ENCODE peak calls at places on chromosomes 3 and 15, in four cellular contexts. One of them, this sample, is unnamed.

GRCh38 chr3:51221959-51222358 is 163.1 kb upstream of the MANF start:
- DNase-seq in A549: no peak
- DNase-seq in hepatocyte: no peak
- DNase-seq in A673: no peak
- DNase-seq in this sample: no peak

GRCh38 chr3:74091204-74091603 is 466.5 kb upstream of the PDZRN3 start:
- DNase-seq in A549: no peak
- DNase-seq in hepatocyte: no peak
- DNase-seq in A673: no peak
- DNase-seq in this sample: no peak

GRCh38 chr15:62958528-62958927 is 84.0 kb upstream of the TPM1 start:
- DNase-seq in A549: no peak
- DNase-seq in hepatocyte: no peak
- DNase-seq in A673: no peak
- DNase-seq in this sample: no peak

GRCh38 chr15:79433610-79434009 is 1.5 kb downstream of the MINAR1 start:
- DNase-seq in A549: peak; percentile 29
- DNase-seq in hepatocyte: no peak
- DNase-seq in A673: no peak
- DNase-seq in this sample: no peak

GRCh38 chr3:185866555-185866954 is 41.7 kb upstream of the IGF2BP2 start:
- DNase-seq in A549: no peak
- DNase-seq in hepatocyte: no peak
- DNase-seq in A673: no peak
- DNase-seq in this sample: no peak

GRCh38 chr3:122092460-122093165 is 37.5 kb downstream of the CD86 start:
- DNase-seq in A549: peak; percentile 12
- DNase-seq in hepatocyte: peak; percentile 23
- DNase-seq in A673: peak; percentile 44
- DNase-seq in this sample: no peak

GRCh38 chr3:104291437-104291851 is 1075.3 kb upstream of the ALCAM start:
- DNase-seq in A549: no peak
- DNase-seq in hepatocyte: no peak
- DNase-seq in A673: no peak
- DNase-seq in this sample: no peak

GRCh38 chr3:168088106-168088722 is 7.5 kb downstream of the GOLIM4 start:
- DNase-seq in A549: peak; percentile 27
- DNase-seq in hepatocyte: no peak
- DNase-seq in A673: peak; percentile 15
- DNase-seq in this sample: no peak

GRCh38 chr3:165939141-165939540 is 101.9 kb upstream of the BCHE start:
- DNase-seq in A549: no peak
- DNase-seq in hepatocyte: no peak
- DNase-seq in A673: peak; percentile 5
- DNase-seq in this sample: no peak

GRCh38 chr15:93180656-93181055 is 91.6 kb upstream of the RGMA start:
- DNase-seq in A549: no peak
- DNase-seq in hepatocyte: no peak
- DNase-seq in A673: no peak
- DNase-seq in this sample: no peak
- H3K27ac ChIP-seq in A549: no peak overlapping the region
- H3K27ac ChIP-seq in hepatocyte: no peak overlapping the region
- H3K27ac ChIP-seq in A673: no peak overlapping the region
- H3K27ac ChIP-seq in this sample: no peak overlapping the region

DNA sequence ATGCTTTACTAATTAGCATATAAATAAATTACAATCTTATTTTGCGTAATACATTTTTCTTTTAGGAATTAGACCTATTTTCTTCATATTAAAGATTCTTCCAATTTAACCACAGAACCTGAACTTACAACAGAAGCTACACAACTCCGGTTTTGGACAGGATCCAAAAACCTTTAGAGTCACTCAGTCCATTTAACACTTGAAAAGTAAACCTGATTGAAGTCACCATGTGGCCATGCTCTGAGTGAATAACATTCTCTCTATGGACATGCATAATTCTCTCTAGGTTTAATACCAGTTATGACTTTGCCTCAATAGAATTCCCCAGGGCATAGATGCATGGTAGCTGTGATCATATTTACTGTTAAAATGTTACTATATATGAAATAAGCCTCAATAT is 751.0 kb downstream of the VGLL3 start:
- DNase-seq in A549: no peak
- DNase-seq in hepatocyte: no peak
- DNase-seq in A673: peak; percentile 9
- DNase-seq in this sample: no peak
- TF ChIP-seq CTCF in A549: no peak
- TF ChIP-seq CTCF in hepatocyte: no peak
- TF ChIP-seq CTCF in A673: no peak
- TF ChIP-seq CTCF in this sample: no peak

GRCh38 chr3:71061581-71061980 is 521.9 kb downstream of the FOXP1 start:
- DNase-seq in A549: no peak
- DNase-seq in hepatocyte: no peak
- DNase-seq in A673: no peak
- DNase-seq in this sample: no peak

GRCh38 chr3:71064288-71064975 is 519.1 kb downstream of the FOXP1 start:
- DNase-seq in A549: peak; percentile 10
- DNase-seq in hepatocyte: no peak
- DNase-seq in A673: peak; percentile 51
- DNase-seq in this sample: no peak

GRCh38 chr3:71063768-71064287 is 519.7 kb downstream of the FOXP1 start:
- DNase-seq in A549: no peak
- DNase-seq in hepatocyte: peak; percentile 35
- DNase-seq in A673: peak; percentile 41
- DNase-seq in this sample: no peak

GRCh38 chr3:71062037-71062919 is 521.2 kb downstream of the FOXP1 start:
- DNase-seq in A549: no peak
- DNase-seq in hepatocyte: no peak
- DNase-seq in A673: no peak
- DNase-seq in this sample: no peak

GRCh38 chr3:71062920-71063767 is 520.4 kb downstream of the FOXP1 start:
- DNase-seq in A549: no peak
- DNase-seq in hepatocyte: no peak
- DNase-seq in A673: no peak
- DNase-seq in this sample: no peak
- H3K27ac ChIP-seq in A549: no peak overlapping the region
- H3K27ac ChIP-seq in hepatocyte: peak overlapping the region; percentile 93
- H3K27ac ChIP-seq in A673: peak overlapping the region; percentile 68
- H3K27ac ChIP-seq in this sample: no peak overlapping the region

GRCh38 chr3:89312141-89312540 is 204.7 kb downstream of the EPHA3 start:
- DNase-seq in A549: no peak
- DNase-seq in hepatocyte: no peak
- DNase-seq in A673: no peak
- DNase-seq in this sample: no peak

GRCh38 chr3:89315750-89316149 is 208.3 kb downstream of the EPHA3 start:
- DNase-seq in A549: no peak
- DNase-seq in hepatocyte: no peak
- DNase-seq in A673: no peak
- DNase-seq in this sample: no peak

GRCh38 chr3:89320186-89320585 is 212.8 kb downstream of the EPHA3 start:
- DNase-seq in A549: no peak
- DNase-seq in hepatocyte: no peak
- DNase-seq in A673: no peak
- DNase-seq in this sample: no peak

DNA sequence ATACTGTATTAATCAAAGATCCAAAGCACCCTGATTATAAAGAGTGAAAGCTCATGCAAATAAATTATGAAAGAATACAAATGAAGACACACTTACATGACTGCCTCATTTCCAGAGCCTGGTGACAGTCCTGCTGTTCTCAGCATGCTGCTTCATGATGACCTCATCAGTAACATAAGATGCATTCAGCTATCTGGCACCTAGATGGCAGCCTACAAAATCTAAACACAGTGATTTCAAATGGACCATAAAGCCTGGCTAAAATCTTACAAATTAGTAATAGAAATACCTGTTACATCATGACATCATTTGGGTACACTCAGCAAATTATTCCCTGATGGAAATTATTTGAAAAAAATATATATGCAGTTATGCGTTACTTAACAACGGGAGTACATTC is 207.0 kb downstream of the EPHA3 start:
- DNase-seq in A549: peak; percentile 14
- DNase-seq in hepatocyte: peak; percentile 58
- DNase-seq in A673: peak; percentile 87
- DNase-seq in this sample: no peak
- TF ChIP-seq CTCF in A549: no peak
- TF ChIP-seq CTCF in hepatocyte: peak; percentile 53
- TF ChIP-seq CTCF in A673: peak; percentile 68
- TF ChIP-seq CTCF in this sample: no peak

GRCh38 chr3:157132936-157133335 is 27.0 kb downstream of the CCNL1 start:
- DNase-seq in A549: no peak
- DNase-seq in hepatocyte: no peak
- DNase-seq in A673: no peak
- DNase-seq in this sample: no peak
- H3K27ac ChIP-seq in A549: no peak overlapping the region
- H3K27ac ChIP-seq in hepatocyte: no peak overlapping the region
- H3K27ac ChIP-seq in A673: no peak overlapping the region
- H3K27ac ChIP-seq in this sample: no peak overlapping the region